ENCODE peak calls at places on chromosomes 3 and 15, in six cellular contexts. A is adipocyte, Q is neuronal stem cell, C is AG04450, O is cardiac muscle cell, W is lung. I is an unnamed sample. For H3K9me3, the result is how much of the 10 kb centered on the place peaks cover.

GRCh38 chr3:167684389-167684993 is 30.7 kb upstream of the WDR49 start:
- DNase-seq in A (peak), Q (peak), C (peak), O (peak), W (peak), I (no peak)

GRCh38 chr15:57562220-57562769 is 29.4 kb upstream of the MYZAP start:
- DNase-seq in A (no peak), Q (no peak), C (no peak), O (peak), W (no peak), I (no peak)

GRCh38 chr3:142888484-142889262 is at the start of gene PCOLCE2:
- DNase-seq in A (peak), Q (peak), C (no peak), O (peak), W (no peak), I (no peak)

GRCh38 chr15:63243101-63243500 is 34.3 kb upstream of the APH1B start:
- DNase-seq in A (peak), Q (no peak), C (no peak), O (no peak), W (no peak), I (no peak)

GRCh38 chr3:170483485-170484262 is 65.0 kb downstream of the CLDN11 start:
- DNase-seq in A (no peak), Q (no peak), C (no peak), O (no peak), W (no peak), I (no peak)

GRCh38 chr3:57756528-57757401 is 656 bp downstream of the SLMAP start:
- DNase-seq in A (peak), Q (peak), C (no peak), O (peak), W (peak), I (peak)

GRCh38 chr15:33400941-33401340 is 90.2 kb downstream of the RYR3 start:
- DNase-seq in A (no peak), Q (no peak), C (no peak), O (no peak), W (no peak), I (no peak)

GRCh38 chr3:62718515-62719320 is 156.5 kb downstream of the CADPS start:
- DNase-seq in A (no peak), Q (no peak), C (no peak), O (no peak), W (no peak), I (no peak)

GRCh38 chr3:102068327-102068726 is 219.0 kb downstream of the NFKBIZ start:
- DNase-seq in A (no peak), Q (no peak), C (no peak), O (no peak), W (no peak), I (no peak)

GRCh38 chr15:71680079-71680461 is 130.3 kb upstream of the NR2E3 start:
- DNase-seq in A (no peak), Q (no peak), C (no peak), O (no peak), W (no peak), I (no peak)

GRCh38 chr3:60812544-60812943 is 438.7 kb downstream of the FHIT start:
- DNase-seq in A (no peak), Q (no peak), C (no peak), O (no peak), W (no peak), I (no peak)

GRCh38 chr15:22243440-22244130 is 163.3 kb downstream of the OR4M2 start:
- DNase-seq in A (no peak), Q (no peak), C (no peak), O (no peak), W (no peak), I (no peak)

GRCh38 chr15:22240403-22240802 is 160.1 kb downstream of the OR4M2 start:
- DNase-seq in A (no peak), Q (no peak), C (no peak), O (no peak), W (no peak), I (no peak)

GRCh38 chr15:22239806-22240180 is 159.5 kb downstream of the OR4M2 start:
- DNase-seq in A (no peak), Q (no peak), C (no peak), O (no peak), W (no peak), I (no peak)

GRCh38 chr15:22240951-22241350 is 160.6 kb downstream of the OR4M2 start:
- DNase-seq in A (no peak), Q (no peak), C (no peak), O (no peak), W (no peak), I (no peak)

DNA sequence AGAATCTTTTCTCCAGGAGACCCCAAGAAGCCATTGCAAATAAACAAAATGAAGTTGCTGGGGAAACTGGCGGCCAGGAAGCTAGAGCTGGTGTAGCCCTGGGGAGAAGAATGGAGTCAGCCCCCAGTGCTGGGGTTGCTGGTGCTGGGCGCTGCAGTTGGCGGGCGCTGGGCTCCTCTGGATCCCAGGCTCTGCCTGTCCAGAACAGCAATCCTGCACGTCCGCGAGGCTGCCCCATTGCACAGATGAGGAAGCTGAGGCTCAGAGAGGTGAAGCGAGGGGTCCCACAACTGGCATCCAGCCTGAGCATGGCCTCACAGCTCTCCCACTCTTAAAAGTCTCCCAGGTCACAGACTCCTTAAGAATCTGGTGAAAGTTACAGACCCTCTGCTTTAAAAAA is 161.1 kb downstream of the OR4M2 start:
- DNase-seq in A (no peak), Q (no peak), C (no peak), O (no peak), W (no peak), I (no peak)
- H3K9me3 ChIP-seq in A (under half), Q (under half), C (half or more), O (under half), W (under half), I (under half)

DNA sequence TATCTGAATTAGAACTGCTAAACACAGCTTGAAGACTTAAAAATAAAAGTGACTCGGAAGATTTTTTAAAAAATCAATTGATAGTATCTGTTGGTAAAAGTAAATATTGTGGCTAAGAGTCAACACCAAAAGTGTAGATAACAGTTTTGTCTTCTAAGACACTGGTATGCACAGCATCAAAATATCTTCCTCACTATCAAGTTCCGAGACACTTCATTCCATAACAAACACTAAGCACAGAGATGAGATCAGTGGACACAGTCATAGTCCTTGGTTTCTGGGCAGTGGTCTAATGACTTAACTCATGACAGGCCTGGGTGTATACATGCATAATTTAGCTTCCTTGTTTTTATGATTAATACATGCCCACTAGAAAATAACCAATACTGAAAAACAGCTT is 63.2 kb downstream of the PXYLP1 start:
- DNase-seq in A (peak), Q (no peak), C (no peak), O (no peak), W (no peak), I (no peak)
- H3K9me3 ChIP-seq in A (under half), Q (under half), C (under half), O (under half), W (under half), I (under half)

GRCh38 chr15:25056484-25057429 is 102.0 kb downstream of the SNRPN start:
- DNase-seq in A (no peak), Q (no peak), C (no peak), O (no peak), W (no peak), I (no peak)
- H3K9me3 ChIP-seq in A (half or more), Q (half or more), C (half or more), O (under half), W (half or more), I (half or more)

DNA sequence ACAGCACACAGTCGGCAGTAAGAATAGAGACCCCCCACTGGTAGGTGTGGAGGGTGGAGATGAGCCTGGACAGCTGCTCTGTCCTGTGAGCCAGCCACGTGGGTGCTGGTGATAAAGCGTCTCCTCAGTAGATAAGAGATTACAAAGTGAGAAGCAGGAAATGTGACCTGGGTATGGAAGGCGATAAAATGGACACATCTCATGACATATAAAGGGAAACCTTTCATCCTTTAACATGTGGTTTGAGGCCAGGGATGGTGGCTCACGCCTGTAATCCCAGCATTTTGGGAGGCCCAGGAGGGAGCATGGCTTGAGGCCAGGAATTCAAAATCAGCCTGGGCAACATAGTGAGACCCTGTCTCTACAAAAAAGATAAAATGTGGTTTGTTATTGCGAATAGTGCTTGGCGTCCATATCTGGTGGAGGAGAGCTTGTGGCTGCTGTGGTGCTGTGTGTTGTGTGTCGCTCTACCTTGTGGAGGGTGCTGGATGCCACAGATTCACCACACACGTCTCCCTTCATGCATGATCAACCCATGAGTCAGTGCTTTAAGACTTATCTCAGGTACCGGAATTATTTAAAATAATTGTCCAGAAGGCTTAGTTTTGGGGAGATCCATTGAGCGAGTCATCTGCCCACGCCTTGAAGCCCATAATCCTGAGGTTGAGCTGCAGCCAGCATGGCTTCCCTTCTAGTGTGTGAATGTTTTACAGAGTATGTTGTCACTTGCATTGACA is 157.0 kb downstream of the GABRG3 start:
- DNase-seq in A (no peak), Q (no peak), C (no peak), O (no peak), W (no peak), I (no peak)
- H3K9me3 ChIP-seq in A (under half), Q (under half), C (under half), O (under half), W (under half), I (under half)